ENCODE peak calls at places on chromosomes 7 and 10, in four cellular contexts. N is neuronal stem cell, G is neural progenitor cell, A is right cardiac atrium. J is an unnamed sample. For H3K4me1, the result is how much of the 10 kb centered on the place peaks cover.

GRCh38 chr7:47482013-47482761 is 99.7 kb downstream of the TNS3 start:
- DNase-seq in N (no peak), G (no peak), A (no peak), J (no peak)

GRCh38 chr7:151327659-151328058 is 14.0 kb upstream of the NUB1 start:
- DNase-seq in N (no peak), G (no peak), A (no peak), J (no peak)

GRCh38 chr10:80187465-80188409 is 17.6 kb downstream of the ANXA11 start:
- DNase-seq in N (no peak), G (no peak), A (peak), J (peak)

GRCh38 chr7:79091661-79092060 is 361.8 kb downstream of the MAGI2 start:
- DNase-seq in N (no peak), G (no peak), A (no peak), J (no peak)

GRCh38 chr10:72736176-72736795 is 44.3 kb downstream of the MCU start:
- DNase-seq in N (no peak), G (no peak), A (no peak), J (no peak)

GRCh38 chr10:43306899-43307298 is 40.0 kb upstream of the RASGEF1A start:
- DNase-seq in N (no peak), G (no peak), A (no peak), J (no peak)

GRCh38 chr10:114420811-114421485 is 16.6 kb upstream of the AFAP1L2 start:
- DNase-seq in N (no peak), G (no peak), A (no peak), J (no peak)

GRCh38 chr7:37320840-37321468 is 127.7 kb downstream of the ELMO1 start:
- DNase-seq in N (no peak), G (no peak), A (no peak), J (no peak)

GRCh38 chr7:3888096-3888495 is 587.0 kb downstream of the SDK1 start:
- DNase-seq in N (no peak), G (no peak), A (no peak), J (no peak)

GRCh38 chr7:13333351-13333750 is 645.9 kb downstream of the ARL4A start:
- DNase-seq in N (no peak), G (no peak), A (no peak), J (no peak)

GRCh38 chr10:98536551-98536950 is 89.8 kb upstream of the HPS1 start:
- DNase-seq in N (no peak), G (no peak), A (no peak), J (no peak)

GRCh38 chr7:139035588-139036353 is at the start of gene ZC3HAV1L:
- DNase-seq in N (peak), G (peak), A (peak), J (peak)

GRCh38 chr10:129860396-129860795 is 103.7 kb downstream of the EBF3 start:
- DNase-seq in N (no peak), G (no peak), A (no peak), J (no peak)

GRCh38 chr7:40008218-40008815 is 58.3 kb downstream of the CDK13 start:
- DNase-seq in N (no peak), G (no peak), A (no peak), J (no peak)

GRCh38 chr7:106660862-106661720 is at the start of gene CCDC71L:
- DNase-seq in N (peak), G (peak), A (peak), J (peak)

GRCh38 chr7:5237286-5237685 is 45.5 kb upstream of the SLC29A4 start:
- DNase-seq in N (no peak), G (no peak), A (peak), J (peak)

GRCh38 chr10:5947471-5948207 is 29.7 kb downstream of the IL15RA start:
- DNase-seq in N (no peak), G (no peak), A (no peak), J (peak)

GRCh38 chr10:20891338-20891714 is 5.8 kb downstream of the NEBL start:
- DNase-seq in N (no peak), G (no peak), A (no peak), J (no peak)

GRCh38 chr10:82572686-82573226 is 697.8 kb downstream of the NRG3 start:
- DNase-seq in N (peak), G (peak), A (no peak), J (no peak)

GRCh38 chr10:6201511-6201975 is 1.2 kb upstream of the PFKFB3 start:
- DNase-seq in N (peak), G (peak), A (peak), J (peak)

GRCh38 chr10:50805981-50806622 is 66.4 kb downstream of the ASAH2B start:
- DNase-seq in N (no peak), G (peak), A (no peak), J (no peak)

GRCh38 chr10:93436577-93436976 is 45.6 kb downstream of the MYOF start:
- DNase-seq in N (no peak), G (no peak), A (peak), J (no peak)

GRCh38 chr10:131311661-131312260 is at the start of gene TCERG1L:
- DNase-seq in N (peak), G (peak), A (no peak), J (peak)

GRCh38 chr10:131641231-131641630 is 259.6 kb upstream of the PPP2R2D start:
- DNase-seq in N (no peak), G (no peak), A (no peak), J (peak)

GRCh38 chr10:10605551-10606081 is 412.1 kb upstream of the CELF2 start:
- DNase-seq in N (no peak), G (no peak), A (no peak), J (no peak)

GRCh38 chr7:48213226-48213625 is 42.0 kb downstream of the ABCA13 start:
- DNase-seq in N (no peak), G (no peak), A (no peak), J (no peak)

GRCh38 chr7:44937426-44937825 is 41.4 kb downstream of the MYO1G start:
- DNase-seq in N (no peak), G (no peak), A (no peak), J (no peak)

GRCh38 chr7:140542226-140542625 is 62.9 kb upstream of the MKRN1 start:
- DNase-seq in N (no peak), G (peak), A (peak), J (no peak)

GRCh38 chr10:12387561-12388210 is 38.3 kb downstream of the CAMK1D start:
- DNase-seq in N (no peak), G (no peak), A (no peak), J (peak)

GRCh38 chr10:77413231-77413630 is 224.4 kb downstream of the KCNMA1 start:
- DNase-seq in N (no peak), G (no peak), A (no peak), J (no peak)
- H3K4me1 ChIP-seq in N (under half), G (under half), A (under half), J (under half)

DNA sequence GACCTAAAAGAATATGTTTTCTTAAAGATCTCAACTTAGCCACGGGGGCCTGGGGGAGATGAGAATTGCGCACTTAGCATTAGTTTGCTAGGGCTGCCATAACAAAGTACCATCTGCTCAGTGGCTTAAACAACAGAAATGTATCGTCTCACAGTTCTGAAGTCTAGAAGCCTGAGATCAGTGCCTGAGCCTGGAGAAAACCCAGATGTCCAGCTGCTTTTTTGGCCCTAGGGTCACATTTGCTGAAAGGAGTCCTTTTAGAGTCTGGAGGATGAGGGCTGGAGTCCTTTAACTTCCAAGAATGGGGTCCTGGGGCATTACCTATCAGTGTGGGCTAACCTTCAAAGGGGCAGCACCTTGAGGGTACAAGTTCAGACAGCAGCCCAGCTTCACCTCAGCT is 48.2 kb downstream of the SMURF1 start:
- DNase-seq in N (no peak), G (no peak), A (no peak), J (no peak)
- H3K27ac ChIP-seq in N (no peak), G (no peak), A (peak), J (no peak)

GRCh38 chr10:121935702-121936101 is 7.9 kb upstream of the ATE1 start:
- DNase-seq in N (no peak), G (no peak), A (no peak), J (no peak)
- H3K4me1 ChIP-seq in N (under half), G (under half), A (under half), J (under half)

DNA sequence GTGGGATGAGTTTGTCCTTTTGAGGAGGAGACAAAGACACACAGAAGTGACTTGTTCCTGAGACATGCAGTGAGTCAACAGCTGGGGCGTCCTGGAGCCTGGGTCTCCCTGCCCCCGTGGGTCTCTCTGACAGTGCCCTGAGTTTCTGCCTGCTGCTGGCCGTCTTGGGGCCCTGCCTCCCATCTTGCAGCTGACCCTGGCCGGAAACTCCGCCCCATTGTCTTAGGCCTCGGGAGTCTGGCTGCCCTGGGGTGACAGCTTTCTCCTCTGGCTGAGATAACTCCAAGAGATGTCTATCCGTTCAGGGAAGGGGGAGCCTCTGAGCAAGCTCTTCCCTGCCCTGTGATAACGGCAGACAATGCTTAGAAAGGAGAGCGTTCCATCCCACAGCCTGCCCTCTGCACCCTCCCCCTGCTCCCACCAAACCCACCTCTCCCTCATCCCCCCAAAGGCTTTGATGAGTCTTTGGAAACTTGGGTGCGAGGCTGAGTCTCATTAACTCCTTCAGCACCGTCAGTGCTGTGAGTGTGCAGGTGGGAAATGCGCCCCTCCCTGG is 69.5 kb upstream of the PODXL start:
- DNase-seq in N (peak), G (peak), A (peak), J (no peak)
- H3K27ac ChIP-seq in N (peak), G (peak), A (peak), J (peak)

DNA sequence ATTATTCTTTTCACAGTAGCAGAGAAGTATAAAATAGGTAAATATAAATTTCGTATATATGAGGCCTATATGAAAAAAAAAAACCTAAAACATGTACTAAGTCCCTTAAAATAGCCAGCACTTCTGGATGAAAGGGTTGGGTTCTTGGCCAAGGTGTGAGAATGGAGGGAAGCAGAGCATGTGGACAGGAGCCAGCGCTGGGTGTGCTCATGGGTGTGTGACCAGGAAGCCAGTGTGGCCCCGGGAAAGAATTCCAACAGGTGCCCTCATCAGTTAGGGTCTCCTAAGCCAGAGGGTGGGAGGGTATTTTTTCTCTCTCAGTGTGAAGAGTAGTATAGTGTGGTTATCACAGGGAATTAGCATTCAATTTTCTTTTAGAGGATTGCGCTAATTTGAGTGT is 401.9 kb upstream of the IGFBP3 start:
- DNase-seq in N (no peak), G (no peak), A (no peak), J (no peak)
- H3K4me1 ChIP-seq in N (under half), G (under half), A (under half), J (under half)

DNA sequence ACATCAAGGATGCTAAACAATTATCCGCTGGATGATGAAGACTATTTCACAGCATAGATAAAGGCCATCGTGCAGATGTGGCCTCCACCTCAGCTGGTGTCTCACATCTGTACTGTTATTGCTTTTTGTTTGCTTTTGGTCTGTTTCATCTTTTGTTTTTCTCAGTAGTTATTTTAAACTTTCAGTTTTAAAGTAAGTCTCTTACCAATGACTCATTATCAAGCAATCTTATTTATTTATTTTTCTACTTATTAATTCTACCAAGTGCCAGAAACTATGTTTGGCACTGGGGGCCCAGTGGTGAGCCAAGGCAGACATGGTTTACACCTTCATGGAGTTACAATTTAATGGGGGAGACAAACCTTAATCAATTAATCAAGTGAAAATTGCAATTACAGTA is 250.9 kb upstream of the TMEM72 start:
- DNase-seq in N (no peak), G (no peak), A (no peak), J (no peak)
- H3K27ac ChIP-seq in N (no peak), G (no peak), A (no peak), J (no peak)

J was measured in lower lobe of right lung.